ENCODE peak calls at places on chromosomes 16 and 17, in nine cellular contexts. P, Q, U, J, N, F, E, S and Z are unnamed samples. For H3K36me3 and H3K27me3, the result is how much of the 10 kb centered on the place peaks cover.

GRCh38 chr17:3574231-3574630 is 16.6 kb upstream of the TRPV3 start:
- DNase-seq in P (no peak), Q (no peak), U (no peak), J (no peak), N (no peak), F (no peak), E (no peak), S (no peak), Z (no peak)

GRCh38 chr16:89195521-89196171 is 4.7 kb downstream of the SLC22A31 start:
- DNase-seq in P (no peak), Q (no peak), U (no peak), J (peak), N (no peak), F (no peak), E (no peak), S (no peak), Z (peak)

GRCh38 chr16:71627631-71628236 is 1.8 kb downstream of the MARVELD3 start:
- DNase-seq in P (no peak), Q (no peak), U (no peak), J (no peak), N (no peak), F (no peak), E (no peak), S (no peak), Z (peak)

GRCh38 chr16:83002351-83003334 is 375.9 kb downstream of the CDH13 start:
- DNase-seq in P (peak), Q (no peak), U (no peak), J (no peak), N (no peak), F (no peak), E (peak), S (no peak), Z (no peak)

GRCh38 chr16:927406-927805 is 43.4 kb downstream of the LMF1 start:
- DNase-seq in P (no peak), Q (no peak), U (no peak), J (no peak), N (no peak), F (no peak), E (no peak), S (no peak), Z (no peak)

GRCh38 chr16:55467898-55468297 is 11.1 kb upstream of the MMP2 start:
- DNase-seq in P (no peak), Q (no peak), U (no peak), J (no peak), N (no peak), F (no peak), E (no peak), S (no peak), Z (no peak)

GRCh38 chr16:66590322-66590721 is 11.1 kb downstream of the CMTM2 start:
- DNase-seq in P (no peak), Q (no peak), U (no peak), J (no peak), N (peak), F (no peak), E (no peak), S (no peak), Z (no peak)

GRCh38 chr16:18943414-18943813 is 17.2 kb upstream of the SMG1 start:
- DNase-seq in P (no peak), Q (no peak), U (no peak), J (peak), N (no peak), F (no peak), E (no peak), S (no peak), Z (no peak)

GRCh38 chr16:14632693-14633569 is at the start of gene BFAR:
- DNase-seq in P (peak), Q (peak), U (peak), J (peak), N (peak), F (peak), E (peak), S (peak), Z (peak)

GRCh38 chr16:929674-930073 is 41.1 kb downstream of the LMF1 start:
- DNase-seq in P (no peak), Q (no peak), U (no peak), J (no peak), N (no peak), F (no peak), E (no peak), S (no peak), Z (no peak)

GRCh38 chr17:72790194-72790593 is 302.3 kb downstream of the SLC39A11 start:
- DNase-seq in P (no peak), Q (no peak), U (no peak), J (no peak), N (no peak), F (no peak), E (no peak), S (no peak), Z (no peak)

DNA sequence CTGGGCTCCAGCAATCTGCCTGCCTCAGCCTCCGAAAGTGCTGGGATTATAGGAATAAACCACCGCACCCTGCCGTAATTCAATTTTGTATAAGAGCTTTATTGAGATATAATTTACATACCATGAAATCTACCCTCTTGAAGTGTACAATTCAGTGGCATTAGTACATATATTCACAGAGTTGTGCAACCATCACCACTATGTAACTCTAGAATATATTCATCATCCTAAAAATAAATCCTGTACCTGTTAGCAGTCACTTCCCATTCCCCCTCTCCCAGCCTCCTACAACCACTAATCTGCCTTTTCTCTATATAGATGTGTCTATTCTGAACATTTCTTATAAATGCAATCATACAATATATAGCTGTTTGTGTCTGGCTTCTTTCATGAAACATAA is 26.1 kb downstream of the TOM1L2 start:
- DNase-seq in P (no peak), Q (no peak), U (no peak), J (no peak), N (no peak), F (no peak), E (no peak), S (no peak), Z (no peak)
- H3K4me3 ChIP-seq in P (no peak), Q (no peak), U (no peak), J (no peak), N (no peak), F (no peak), E (no peak), S (no peak), Z (no peak)

DNA sequence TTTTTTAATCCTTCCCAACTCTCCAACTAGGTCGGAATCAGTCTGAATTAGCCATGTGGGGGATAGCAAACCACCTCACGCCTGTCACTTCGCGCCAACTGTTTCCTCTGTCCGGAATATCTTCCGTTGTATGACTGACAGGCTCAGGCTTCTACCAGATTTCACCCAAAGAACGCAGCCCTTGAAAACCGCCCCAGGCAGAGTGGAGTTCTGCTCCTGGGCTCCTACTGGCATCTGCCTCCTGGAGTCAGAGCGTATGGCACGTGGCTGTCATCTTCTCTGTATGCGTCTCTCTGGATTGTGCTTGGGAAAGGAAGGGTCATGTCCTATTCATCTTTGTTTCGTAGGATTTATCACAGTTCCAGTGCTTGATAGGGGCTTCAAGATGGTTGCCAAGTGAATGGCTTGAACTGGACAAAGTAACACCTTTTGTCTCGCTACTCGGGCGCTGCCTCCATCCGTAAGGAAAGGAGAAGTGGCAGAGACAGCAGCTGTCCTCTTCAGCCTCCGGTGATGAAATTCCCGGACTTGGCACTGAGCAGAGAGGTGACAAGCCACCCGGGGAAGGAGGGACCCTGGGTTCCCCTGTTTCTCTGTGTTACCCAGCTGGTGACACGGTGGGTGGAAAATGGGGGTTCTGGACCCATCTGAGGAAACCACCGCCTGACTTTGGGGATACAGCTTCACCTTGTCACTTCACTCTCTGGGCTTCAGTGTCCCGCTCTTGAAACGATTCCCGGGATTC is 13.8 kb downstream of the KIAA0513 start:
- DNase-seq in P (no peak), Q (no peak), U (no peak), J (no peak), N (no peak), F (no peak), E (no peak), S (no peak), Z (no peak)
- H3K36me3 ChIP-seq in P (under half), Q (under half), U (under half), J (under half), N (under half), F (under half), E (under half), S (under half), Z (under half)

DNA sequence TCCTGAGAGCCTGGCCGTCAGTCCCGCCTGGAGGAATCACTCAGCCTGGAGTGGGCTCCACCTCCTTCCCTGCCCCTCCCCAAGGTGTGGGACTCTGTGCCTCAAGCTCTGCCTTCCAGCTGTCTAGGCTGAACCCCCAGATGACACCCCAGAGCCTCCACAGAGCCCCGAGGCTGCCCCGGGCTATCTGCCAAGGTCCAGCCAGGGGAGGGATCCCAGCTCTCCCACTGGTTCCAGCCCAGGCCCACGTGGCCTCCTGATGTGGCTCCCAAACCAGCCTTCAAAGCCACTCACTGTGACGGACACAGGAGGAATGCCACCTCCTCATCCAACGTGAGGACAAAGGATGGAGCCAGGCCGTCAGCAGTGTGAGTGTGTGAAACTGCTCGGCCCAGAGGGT is 45.6 kb upstream of the ENPP7 start:
- DNase-seq in P (no peak), Q (no peak), U (no peak), J (no peak), N (no peak), F (no peak), E (no peak), S (no peak), Z (no peak)
- H3K27me3 ChIP-seq in P (under half), Q (under half), U (under half), J (under half), N (under half), F (under half), E (half or more), S (under half), Z (under half)

GRCh38 chr16:27404163-27404823 is 2.3 kb downstream of the IL21R start:
- DNase-seq in P (no peak), Q (no peak), U (no peak), J (no peak), N (no peak), F (no peak), E (no peak), S (no peak), Z (no peak)
- H3K4me3 ChIP-seq in P (no peak), Q (no peak), U (no peak), J (no peak), N (peak), F (no peak), E (no peak), S (no peak), Z (no peak)

GRCh38 chr16:64225036-64225435 is 896.8 kb downstream of the CDH11 start:
- DNase-seq in P (no peak), Q (peak), U (no peak), J (no peak), N (no peak), F (no peak), E (no peak), S (no peak), Z (no peak)
- H3K36me3 ChIP-seq in P (under half), Q (under half), U (under half), J (under half), N (under half), F (under half), E (under half), S (under half), Z (under half)

DNA sequence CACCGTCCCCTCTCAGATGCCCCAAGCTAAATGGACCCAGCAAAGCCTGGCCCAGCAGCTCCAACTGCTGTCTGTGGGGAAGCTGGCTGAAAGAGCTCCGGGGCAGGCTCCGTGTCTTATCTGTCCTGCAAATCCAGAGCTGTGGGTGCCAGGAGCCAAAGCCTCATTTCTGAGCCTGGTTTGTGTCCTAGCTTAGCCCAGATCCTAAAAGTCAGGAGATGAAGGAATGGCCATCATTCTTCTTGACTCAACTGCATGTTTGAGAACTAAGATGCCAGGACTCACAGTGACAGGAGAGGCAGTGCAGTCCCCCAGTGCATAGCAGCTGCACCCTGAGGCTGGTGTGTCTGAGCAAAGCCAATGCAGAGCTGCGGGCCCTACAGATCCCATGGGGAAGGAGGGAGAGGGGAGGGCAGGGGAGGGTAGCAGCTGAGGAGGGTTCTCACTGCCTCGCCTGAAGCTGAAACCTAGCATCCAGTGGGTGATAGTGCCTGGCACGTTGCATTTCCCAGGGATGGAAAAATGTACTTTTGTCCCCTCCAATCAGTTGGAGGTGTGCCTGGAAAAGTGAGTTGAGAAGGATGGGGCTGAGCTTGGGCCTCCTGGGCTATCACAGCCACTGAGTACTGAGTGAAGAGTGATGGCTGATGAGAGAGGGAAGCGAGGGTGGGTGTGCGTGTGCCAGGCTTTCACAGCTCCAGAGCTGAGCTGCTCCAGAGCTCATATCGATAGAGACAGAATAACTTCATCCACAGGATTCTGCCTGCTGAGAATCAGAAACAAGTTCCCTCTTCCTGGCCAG is 24.5 kb upstream of the CD300E start:
- DNase-seq in P (no peak), Q (no peak), U (no peak), J (no peak), N (no peak), F (no peak), E (no peak), S (no peak), Z (no peak)
- H3K27me3 ChIP-seq in P (under half), Q (under half), U (under half), J (under half), N (under half), F (under half), E (half or more), S (under half), Z (under half)

GRCh38 chr16:2500937-2501750 is 12.6 kb upstream of the ATP6V0C start:
- DNase-seq in P (peak), Q (peak), U (peak), J (peak), N (peak), F (peak), E (peak), S (peak), Z (peak)
- H3K4me3 ChIP-seq in P (no peak), Q (no peak), U (no peak), J (peak), N (no peak), F (peak), E (no peak), S (peak), Z (peak)

GRCh38 chr17:41917192-41917591 is 1.6 kb downstream of the ACLY start:
- DNase-seq in P (peak), Q (no peak), U (peak), J (no peak), N (no peak), F (peak), E (peak), S (no peak), Z (no peak)
- H3K36me3 ChIP-seq in P (under half), Q (under half), U (under half), J (under half), N (under half), F (under half), E (half or more), S (under half), Z (under half)